ENCODE peak calls at places on chromosome 2, in four cellular contexts. I, Y, B and F are unnamed samples.

GRCh38 chr2:230749111-230749510 is 36.5 kb downstream of the CAB39 start:
- DNase-seq in I (no peak), Y (no peak), B (no peak), F (no peak)

GRCh38 chr2:35526741-35527140 is 828.8 kb upstream of the CRIM1 start:
- DNase-seq in I (no peak), Y (no peak), B (no peak), F (no peak)

GRCh38 chr2:82803307-82803706 is 1655.8 kb downstream of the SUCLG1 start:
- DNase-seq in I (no peak), Y (no peak), B (no peak), F (no peak)

GRCh38 chr2:99397251-99397920 is 60.2 kb downstream of the EIF5B start:
- DNase-seq in I (no peak), Y (no peak), B (no peak), F (no peak)

GRCh38 chr2:34012728-34013302 is 413.7 kb upstream of the FAM98A start:
- DNase-seq in I (peak), Y (peak), B (peak), F (peak)

GRCh38 chr2:9053534-9053931 is 50.0 kb upstream of the MBOAT2 start:
- DNase-seq in I (no peak), Y (no peak), B (peak), F (no peak)

GRCh38 chr2:127582863-127583861 is 47.7 kb downstream of the MYO7B start:
- DNase-seq in I (no peak), Y (no peak), B (no peak), F (no peak)

GRCh38 chr2:7745369-7745768 is 828.2 kb downstream of the RNF144A start:
- DNase-seq in I (no peak), Y (no peak), B (no peak), F (no peak)

GRCh38 chr2:168470188-168470879 is 14.3 kb downstream of the CERS6 start:
- DNase-seq in I (no peak), Y (no peak), B (peak), F (no peak)

GRCh38 chr2:120132190-120132589 is 91.0 kb downstream of the TMEM185B start:
- DNase-seq in I (no peak), Y (no peak), B (no peak), F (no peak)
- TF ChIP-seq POLR2A in I (no peak), Y (no peak), B (no peak), F (no peak)

DNA sequence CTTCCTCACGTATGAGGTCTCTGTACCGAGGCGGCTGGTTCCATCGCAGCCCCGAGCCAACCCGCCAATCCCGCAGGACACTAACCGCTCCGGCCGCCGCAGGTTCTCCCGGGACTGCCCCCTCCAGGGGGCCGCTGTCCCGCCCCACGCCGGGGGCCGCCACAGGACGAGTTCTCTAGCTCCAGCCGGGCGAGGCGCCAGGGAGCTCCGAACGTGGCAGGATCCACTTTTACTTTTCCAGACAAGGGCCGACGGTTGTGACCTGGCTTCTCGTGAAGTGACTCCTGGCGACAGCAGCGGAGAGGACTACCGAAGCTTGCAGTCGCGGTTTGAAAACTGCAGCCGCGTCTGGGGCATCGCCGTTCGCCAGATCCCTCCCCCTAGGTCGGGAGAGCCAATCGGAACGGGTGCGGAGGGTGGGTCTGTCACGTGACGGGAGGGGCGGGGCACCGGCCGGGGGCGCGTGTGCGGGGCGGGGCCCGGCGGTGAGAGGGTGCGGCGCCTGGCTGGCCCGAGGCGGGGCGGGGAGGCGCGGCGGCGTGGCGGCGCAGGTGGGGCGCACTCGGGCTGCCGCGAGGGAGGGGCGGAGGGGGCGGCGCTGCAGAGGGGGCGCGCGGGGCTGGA is at the start of gene STK17B:
- DNase-seq in I (peak), Y (peak), B (peak), F (peak)
- TF ChIP-seq POLR2A in I (peak), Y (peak), B (peak), F (peak)

GRCh38 chr2:200509227-200509607 is 651 bp downstream of the KCTD18 start:
- DNase-seq in I (no peak), Y (no peak), B (peak), F (peak)

GRCh38 chr2:200506679-200507078 is 3.2 kb downstream of the KCTD18 start:
- DNase-seq in I (no peak), Y (no peak), B (no peak), F (no peak)

GRCh38 chr2:200507179-200507578 is 2.7 kb downstream of the KCTD18 start:
- DNase-seq in I (no peak), Y (no peak), B (no peak), F (no peak)

GRCh38 chr2:200515155-200515554 is 5.3 kb upstream of the KCTD18 start:
- DNase-seq in I (no peak), Y (no peak), B (no peak), F (no peak)

GRCh38 chr2:200509608-200510433 is at the start of gene KCTD18:
- DNase-seq in I (peak), Y (peak), B (peak), F (peak)
- TF ChIP-seq POLR2A in I (peak), Y (no peak), B (peak), F (peak)

DNA sequence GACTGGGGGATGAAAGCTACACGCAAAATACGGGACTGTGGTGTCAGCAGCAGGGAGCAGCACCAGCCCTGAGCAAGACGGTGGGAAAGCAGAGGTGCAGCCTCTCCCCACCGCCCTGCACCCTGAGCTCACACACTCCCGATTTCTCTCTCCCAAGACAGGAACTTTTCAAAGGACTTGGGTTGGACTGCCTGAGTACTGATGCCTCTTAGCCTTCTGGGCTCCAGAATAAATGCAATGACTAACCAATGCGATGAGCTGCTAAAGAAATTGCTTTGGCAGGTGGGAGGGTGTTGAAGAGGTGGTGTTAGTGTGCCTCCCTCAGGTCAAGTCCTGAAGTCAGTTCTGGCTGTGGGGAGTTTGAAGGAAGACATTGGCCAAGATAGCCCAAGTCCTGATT is 9.6 kb downstream of the TRIM54 start:
- DNase-seq in I (no peak), Y (no peak), B (peak), F (peak)
- TF ChIP-seq POLR2A in I (no peak), Y (no peak), B (no peak), F (no peak)

GRCh38 chr2:189178007-189178406 is 1.6 kb downstream of the COL5A2 start:
- DNase-seq in I (no peak), Y (no peak), B (no peak), F (no peak)

GRCh38 chr2:189177441-189177840 is 2.1 kb downstream of the COL5A2 start:
- DNase-seq in I (no peak), Y (no peak), B (no peak), F (no peak)

GRCh38 chr2:189181706-189182105 is 2.1 kb upstream of the COL5A2 start:
- DNase-seq in I (no peak), Y (no peak), B (no peak), F (no peak)

GRCh38 chr2:189178726-189179606 is 595 bp downstream of the COL5A2 start:
- DNase-seq in I (no peak), Y (no peak), B (no peak), F (no peak)

GRCh38 chr2:189179607-189179979 is at the start of gene COL5A2:
- DNase-seq in I (no peak), Y (no peak), B (no peak), F (no peak)
- TF ChIP-seq POLR2A in I (no peak), Y (no peak), B (no peak), F (no peak)

GRCh38 chr2:113890253-113891235 is 655 bp downstream of the ACTR3 start:
- DNase-seq in I (peak), Y (peak), B (peak), F (peak)
- TF ChIP-seq POLR2A in I (peak), Y (no peak), B (peak), F (peak)

GRCh38 chr2:69642709-69643601 is 584 bp downstream of the AAK1 start:
- DNase-seq in I (peak), Y (no peak), B (peak), F (peak)

GRCh38 chr2:69641887-69642708 is 1.4 kb downstream of the AAK1 start:
- DNase-seq in I (no peak), Y (no peak), B (no peak), F (no peak)

GRCh38 chr2:69645026-69645425 is 1.5 kb upstream of the AAK1 start:
- DNase-seq in I (no peak), Y (no peak), B (peak), F (peak)

GRCh38 chr2:69644506-69644979 is 1.0 kb upstream of the AAK1 start:
- DNase-seq in I (no peak), Y (no peak), B (no peak), F (peak)

GRCh38 chr2:69643602-69644505 is at the start of gene AAK1:
- DNase-seq in I (peak), Y (peak), B (peak), F (peak)
- TF ChIP-seq POLR2A in I (peak), Y (peak), B (peak), F (peak)